ENCODE peak calls at places on chromosomes 4 and X, in five cellular contexts. One of them, this sample, is unnamed.
A peak's percentile ranks its signal among the peaks of the same experiment; 100 is the strongest.

GRCh38 chrX:139224953-139225665 is 305.4 kb upstream of the F9 start:
- DNase-seq in HCT116: no peak
- DNase-seq in neuronal stem cell: no peak
- DNase-seq in IMR-90: no peak
- DNase-seq in adipocyte: no peak
- DNase-seq in this sample: no peak

GRCh38 chr4:36422582-36422981 is 141.2 kb downstream of the DTHD1 start:
- DNase-seq in HCT116: no peak
- DNase-seq in neuronal stem cell: no peak
- DNase-seq in adipocyte: no peak
- DNase-seq in IMR-90: no peak
- DNase-seq in this sample: no peak

GRCh38 chrX:130166503-130166777 is 799 bp upstream of the AIFM1 start:
- DNase-seq in HCT116: no peak
- DNase-seq in IMR-90: no peak
- DNase-seq in neuronal stem cell: no peak
- DNase-seq in adipocyte: no peak
- DNase-seq in this sample: no peak

GRCh38 chr4:91936301-91936700 is 367.5 kb upstream of the GRID2 start:
- DNase-seq in adipocyte: peak; percentile 68
- DNase-seq in HCT116: no peak
- DNase-seq in IMR-90: peak; percentile 6
- DNase-seq in neuronal stem cell: no peak
- DNase-seq in this sample: no peak

GRCh38 chr4:166252487-166253402 is 379.7 kb downstream of the TLL1 start:
- DNase-seq in neuronal stem cell: peak; percentile 4
- DNase-seq in IMR-90: no peak
- DNase-seq in adipocyte: peak; percentile 42
- DNase-seq in HCT116: peak; percentile 37
- DNase-seq in this sample: no peak

GRCh38 chr4:170243662-170244288 is 154.0 kb upstream of the AADAT start:
- DNase-seq in HCT116: no peak
- DNase-seq in neuronal stem cell: no peak
- DNase-seq in adipocyte: peak; percentile 25
- DNase-seq in IMR-90: no peak
- DNase-seq in this sample: no peak

GRCh38 chrX:2928127-2928582 is 984 bp downstream of the ARSD start:
- DNase-seq in IMR-90: peak; percentile 47
- DNase-seq in HCT116: no peak
- DNase-seq in adipocyte: peak; percentile 45
- DNase-seq in neuronal stem cell: no peak
- DNase-seq in this sample: peak; percentile 69

GRCh38 chr4:170091069-170091696 is 1.4 kb upstream of the AADAT start:
- DNase-seq in HCT116: no peak
- DNase-seq in IMR-90: no peak
- DNase-seq in adipocyte: no peak
- DNase-seq in neuronal stem cell: no peak
- DNase-seq in this sample: no peak

GRCh38 chr4:183348706-183349659 is 26.8 kb upstream of the CLDN24 start:
- DNase-seq in IMR-90: peak; percentile 95
- DNase-seq in HCT116: no peak
- DNase-seq in adipocyte: peak; percentile 78
- DNase-seq in neuronal stem cell: no peak
- DNase-seq in this sample: no peak

GRCh38 chr4:182518421-182518820 is 275.2 kb downstream of the TENM3 start:
- DNase-seq in adipocyte: no peak
- DNase-seq in IMR-90: no peak
- DNase-seq in HCT116: no peak
- DNase-seq in neuronal stem cell: no peak
- DNase-seq in this sample: no peak

GRCh38 chrX:19904778-19905367 is 17.5 kb upstream of the SH3KBP1 start:
- DNase-seq in HCT116: peak; percentile 34
- DNase-seq in IMR-90: peak; percentile 63
- DNase-seq in neuronal stem cell: no peak
- DNase-seq in adipocyte: peak; percentile 72
- DNase-seq in this sample: no peak

GRCh38 chr4:161762796-161763195 is 401.0 kb downstream of the FSTL5 start:
- DNase-seq in HCT116: no peak
- DNase-seq in neuronal stem cell: no peak
- DNase-seq in IMR-90: peak; percentile 6
- DNase-seq in adipocyte: peak; percentile 92
- DNase-seq in this sample: no peak

GRCh38 chrX:22278375-22278774 is 5.7 kb downstream of the CBLL2 start:
- DNase-seq in adipocyte: no peak
- DNase-seq in HCT116: no peak
- DNase-seq in neuronal stem cell: no peak
- DNase-seq in IMR-90: no peak
- DNase-seq in this sample: no peak

GRCh38 chr4:119958983-119959382 is 107.7 kb downstream of the MAD2L1 start:
- DNase-seq in neuronal stem cell: no peak
- DNase-seq in HCT116: no peak
- DNase-seq in adipocyte: no peak
- DNase-seq in IMR-90: no peak
- DNase-seq in this sample: no peak

GRCh38 chr4:183413562-183414200 is 30.8 kb upstream of the CDKN2AIP start:
- DNase-seq in neuronal stem cell: no peak
- DNase-seq in adipocyte: no peak
- DNase-seq in HCT116: no peak
- DNase-seq in IMR-90: no peak
- DNase-seq in this sample: no peak

GRCh38 chr4:149785686-149786431 is 29.8 kb downstream of the IQCM start:
- DNase-seq in neuronal stem cell: no peak
- DNase-seq in adipocyte: peak; percentile 64
- DNase-seq in HCT116: no peak
- DNase-seq in IMR-90: peak; percentile 24
- DNase-seq in this sample: no peak

GRCh38 chrX:104195489-104196084 is 29.3 kb downstream of the FAM199X start:
- DNase-seq in neuronal stem cell: peak; percentile 5
- DNase-seq in IMR-90: peak; percentile 25
- DNase-seq in HCT116: peak; percentile 1
- DNase-seq in adipocyte: peak; percentile 78
- DNase-seq in this sample: peak; percentile 18

GRCh38 chrX:136200466-136200865 is 50.7 kb downstream of the MAP7D3 start:
- DNase-seq in HCT116: no peak
- DNase-seq in IMR-90: peak; percentile 58
- DNase-seq in neuronal stem cell: no peak
- DNase-seq in adipocyte: peak; percentile 55
- DNase-seq in this sample: no peak

GRCh38 chrX:71367396-71367795 is 1.2 kb downstream of the TAF1 start:
- DNase-seq in HCT116: no peak
- DNase-seq in adipocyte: peak; percentile 15
- DNase-seq in neuronal stem cell: no peak
- DNase-seq in IMR-90: no peak
- DNase-seq in this sample: no peak

GRCh38 chrX:30141966-30142365 is 73.4 kb upstream of the MAGEB2 start:
- DNase-seq in IMR-90: peak; percentile 59
- DNase-seq in HCT116: peak; percentile 43
- DNase-seq in neuronal stem cell: peak; percentile 6
- DNase-seq in adipocyte: peak; percentile 68
- DNase-seq in this sample: no peak

GRCh38 chr4:21276046-21276445 is 575.8 kb downstream of the PACRGL start:
- DNase-seq in neuronal stem cell: no peak
- DNase-seq in adipocyte: no peak
- DNase-seq in HCT116: no peak
- DNase-seq in IMR-90: no peak
- DNase-seq in this sample: no peak

GRCh38 chrX:87744391-87744790 is 226.8 kb downstream of the KLHL4 start:
- DNase-seq in HCT116: no peak
- DNase-seq in IMR-90: no peak
- DNase-seq in neuronal stem cell: no peak
- DNase-seq in adipocyte: no peak
- DNase-seq in this sample: no peak

GRCh38 chr4:24070117-24070516 is 180.3 kb upstream of the PPARGC1A start:
- DNase-seq in HCT116: no peak
- DNase-seq in adipocyte: peak; percentile 1
- DNase-seq in IMR-90: peak; percentile 96
- DNase-seq in neuronal stem cell: no peak
- DNase-seq in this sample: no peak

GRCh38 chr4:39719804-39720580 is 22.1 kb downstream of the UBE2K start:
- DNase-seq in HCT116: no peak
- DNase-seq in adipocyte: no peak
- DNase-seq in IMR-90: peak; percentile 71
- DNase-seq in neuronal stem cell: no peak
- DNase-seq in this sample: no peak

GRCh38 chrX:51891821-51892551 is 1.4 kb upstream of the MAGED1 start:
- DNase-seq in HCT116: no peak
- DNase-seq in neuronal stem cell: no peak
- DNase-seq in IMR-90: peak; percentile 69
- DNase-seq in adipocyte: peak; percentile 90
- DNase-seq in this sample: no peak

GRCh38 chr4:113579360-113579759 is 182.2 kb downstream of the CAMK2D start:
- DNase-seq in IMR-90: no peak
- DNase-seq in neuronal stem cell: no peak
- DNase-seq in adipocyte: no peak
- DNase-seq in HCT116: no peak
- DNase-seq in this sample: no peak

GRCh38 chrX:120109378-120109777 is 6.3 kb downstream of the RHOXF1 start:
- DNase-seq in neuronal stem cell: no peak
- DNase-seq in adipocyte: no peak
- DNase-seq in IMR-90: no peak
- DNase-seq in HCT116: no peak
- DNase-seq in this sample: no peak

GRCh38 chr4:10608501-10609219 is 75.9 kb downstream of the CLNK start:
- DNase-seq in neuronal stem cell: no peak
- DNase-seq in HCT116: no peak
- DNase-seq in adipocyte: no peak
- DNase-seq in IMR-90: peak; percentile 18
- DNase-seq in this sample: no peak

GRCh38 chr4:169604131-169604900 is 8.1 kb downstream of the NEK1 start:
- DNase-seq in HCT116: no peak
- DNase-seq in adipocyte: peak; percentile 74
- DNase-seq in neuronal stem cell: no peak
- DNase-seq in IMR-90: peak; percentile 83
- DNase-seq in this sample: no peak

GRCh38 chr4:77872723-77873435 is 10.2 kb downstream of the MRPL1 start:
- DNase-seq in adipocyte: no peak
- DNase-seq in IMR-90: no peak
- DNase-seq in HCT116: no peak
- DNase-seq in neuronal stem cell: no peak
- DNase-seq in this sample: no peak

GRCh38 chrX:69503835-69504625 is at the start of gene NALF2:
- DNase-seq in IMR-90: peak; percentile 11
- DNase-seq in neuronal stem cell: peak; percentile 75
- DNase-seq in adipocyte: peak; percentile 38
- DNase-seq in HCT116: peak; percentile 37
- DNase-seq in this sample: peak; percentile 45

GRCh38 chrX:48996969-48997368 is 5.1 kb downstream of the GRIPAP1 start:
- DNase-seq in adipocyte: no peak
- DNase-seq in HCT116: no peak
- DNase-seq in neuronal stem cell: no peak
- DNase-seq in IMR-90: no peak
- DNase-seq in this sample: no peak

GRCh38 chr4:53800741-53801140 is 209.5 kb upstream of the LNX1 start:
- DNase-seq in HCT116: no peak
- DNase-seq in adipocyte: no peak
- DNase-seq in IMR-90: no peak
- DNase-seq in neuronal stem cell: no peak
- DNase-seq in this sample: no peak

GRCh38 chr4:149549911-149550310 is 265.7 kb downstream of the IQCM start:
- DNase-seq in adipocyte: peak; percentile 66
- DNase-seq in HCT116: no peak
- DNase-seq in neuronal stem cell: no peak
- DNase-seq in IMR-90: no peak
- DNase-seq in this sample: no peak

GRCh38 chr4:111793686-111794085 is 351.6 kb upstream of the FAM241A start:
- DNase-seq in HCT116: no peak
- DNase-seq in adipocyte: no peak
- DNase-seq in neuronal stem cell: no peak
- DNase-seq in IMR-90: no peak
- DNase-seq in this sample: no peak

GRCh38 chrX:53686151-53686885 is at the start of gene HUWE1:
- DNase-seq in neuronal stem cell: peak; percentile 79
- DNase-seq in HCT116: no peak
- DNase-seq in adipocyte: peak; percentile 83
- DNase-seq in IMR-90: peak; percentile 58
- DNase-seq in this sample: peak; percentile 86

GRCh38 chr4:164866817-164867490 is 10.0 kb upstream of the APELA start:
- DNase-seq in HCT116: no peak
- DNase-seq in IMR-90: no peak
- DNase-seq in adipocyte: no peak
- DNase-seq in neuronal stem cell: no peak
- DNase-seq in this sample: no peak

GRCh38 chr4:73723029-73723428 is 17.3 kb upstream of the CXCL8 start:
- DNase-seq in adipocyte: no peak
- DNase-seq in HCT116: no peak
- DNase-seq in IMR-90: no peak
- DNase-seq in neuronal stem cell: no peak
- DNase-seq in this sample: no peak

GRCh38 chr4:158622251-158622650 is 49.4 kb downstream of the C4orf46 start:
- DNase-seq in IMR-90: peak; percentile 34
- DNase-seq in HCT116: no peak
- DNase-seq in adipocyte: no peak
- DNase-seq in neuronal stem cell: no peak
- DNase-seq in this sample: no peak
- H3K9ac ChIP-seq in IMR-90: no peak overlapping the region
- H3K9ac ChIP-seq in HCT116: no peak overlapping the region
- H3K9ac ChIP-seq in adipocyte: no peak overlapping the region
- H3K9ac ChIP-seq in neuronal stem cell: no peak overlapping the region
- H3K9ac ChIP-seq in this sample: no peak overlapping the region

GRCh38 chr4:110614981-110615365 is 7.9 kb downstream of the PITX2 start:
- DNase-seq in adipocyte: no peak
- DNase-seq in IMR-90: no peak
- DNase-seq in HCT116: no peak
- DNase-seq in neuronal stem cell: peak; percentile 27
- DNase-seq in this sample: no peak
- H3K9ac ChIP-seq in adipocyte: no peak overlapping the region
- H3K9ac ChIP-seq in IMR-90: no peak overlapping the region
- H3K9ac ChIP-seq in HCT116: no peak overlapping the region
- H3K9ac ChIP-seq in neuronal stem cell: no peak overlapping the region
- H3K9ac ChIP-seq in this sample: no peak overlapping the region

GRCh38 chrX:550514-550913 is 80.1 kb upstream of the SHOX start:
- DNase-seq in HCT116: no peak
- DNase-seq in neuronal stem cell: no peak
- DNase-seq in adipocyte: no peak
- DNase-seq in IMR-90: no peak
- DNase-seq in this sample: no peak

GRCh38 chrX:554271-554670 is 76.3 kb upstream of the SHOX start:
- DNase-seq in HCT116: no peak
- DNase-seq in neuronal stem cell: no peak
- DNase-seq in adipocyte: no peak
- DNase-seq in IMR-90: no peak
- DNase-seq in this sample: no peak

GRCh38 chrX:551306-551705 is 79.3 kb upstream of the SHOX start:
- DNase-seq in HCT116: no peak
- DNase-seq in IMR-90: no peak
- DNase-seq in neuronal stem cell: no peak
- DNase-seq in adipocyte: no peak
- DNase-seq in this sample: no peak

GRCh38 chrX:552496-552895 is 78.1 kb upstream of the SHOX start:
- DNase-seq in neuronal stem cell: no peak
- DNase-seq in IMR-90: no peak
- DNase-seq in HCT116: no peak
- DNase-seq in adipocyte: no peak
- DNase-seq in this sample: no peak

GRCh38 chrX:555589-556220 is 74.9 kb upstream of the SHOX start:
- DNase-seq in HCT116: no peak
- DNase-seq in IMR-90: no peak
- DNase-seq in neuronal stem cell: no peak
- DNase-seq in adipocyte: no peak
- DNase-seq in this sample: no peak
- H3K9ac ChIP-seq in HCT116: no peak overlapping the region
- H3K9ac ChIP-seq in IMR-90: no peak overlapping the region
- H3K9ac ChIP-seq in neuronal stem cell: no peak overlapping the region
- H3K9ac ChIP-seq in adipocyte: no peak overlapping the region
- H3K9ac ChIP-seq in this sample: no peak overlapping the region

GRCh38 chr4:85778809-85779124 is 303.8 kb downstream of the ARHGAP24 start:
- DNase-seq in HCT116: no peak
- DNase-seq in IMR-90: peak; percentile 38
- DNase-seq in neuronal stem cell: no peak
- DNase-seq in adipocyte: peak; percentile 65
- DNase-seq in this sample: no peak
- H3K9ac ChIP-seq in HCT116: no peak overlapping the region
- H3K9ac ChIP-seq in IMR-90: peak overlapping the region; percentile 97
- H3K9ac ChIP-seq in neuronal stem cell: no peak overlapping the region
- H3K9ac ChIP-seq in adipocyte: peak overlapping the region; percentile 88
- H3K9ac ChIP-seq in this sample: no peak overlapping the region

This sample was measured in colonic mucosa.